ENCODE peak calls at places on chromosome 11, in six cellular contexts. One of them, this sample, is unnamed.

GRCh38 chr11:2538951-2539735 is 94.3 kb downstream of the KCNQ1 start:
- DNase-seq in upper lobe of right lung: peak
- DNase-seq in stimulated activated CD8-positive, alpha-beta memory T cell treated with anti-CD3 and anti-CD28 coated beads, Interleukin-12 subunit alpha, Interleukin-12 subunit beta, amount 100 ng/mL, for 1 hour: no peak
- DNase-seq in GM12892: no peak
- DNase-seq in LoVo: no peak
- DNase-seq in psoas muscle: peak
- DNase-seq in this sample: peak

GRCh38 chr11:2942447-2942846 is 13.2 kb upstream of the PHLDA2 start:
- DNase-seq in upper lobe of right lung: no peak
- DNase-seq in stimulated activated CD8-positive, alpha-beta memory T cell treated with anti-CD3 and anti-CD28 coated beads, Interleukin-12 subunit alpha, Interleukin-12 subunit beta, amount 100 ng/mL, for 1 hour: no peak
- DNase-seq in GM12892: no peak
- DNase-seq in LoVo: no peak
- DNase-seq in psoas muscle: no peak
- DNase-seq in this sample: no peak

GRCh38 chr11:133382217-133382746 is 150.0 kb downstream of the OPCML start:
- DNase-seq in upper lobe of right lung: no peak
- DNase-seq in stimulated activated CD8-positive, alpha-beta memory T cell treated with anti-CD3 and anti-CD28 coated beads, Interleukin-12 subunit alpha, Interleukin-12 subunit beta, amount 100 ng/mL, for 1 hour: no peak
- DNase-seq in GM12892: no peak
- DNase-seq in LoVo: no peak
- DNase-seq in psoas muscle: no peak
- DNase-seq in this sample: no peak

GRCh38 chr11:68314203-68314885 is 2.0 kb downstream of the LRP5 start:
- DNase-seq in upper lobe of right lung: no peak
- DNase-seq in stimulated activated CD8-positive, alpha-beta memory T cell treated with anti-CD3 and anti-CD28 coated beads, Interleukin-12 subunit alpha, Interleukin-12 subunit beta, amount 100 ng/mL, for 1 hour: no peak
- DNase-seq in GM12892: no peak
- DNase-seq in LoVo: no peak
- DNase-seq in psoas muscle: no peak
- DNase-seq in this sample: no peak

GRCh38 chr11:134008593-134008992 is 51.8 kb upstream of the IGSF9B start:
- DNase-seq in upper lobe of right lung: no peak
- DNase-seq in stimulated activated CD8-positive, alpha-beta memory T cell treated with anti-CD3 and anti-CD28 coated beads, Interleukin-12 subunit alpha, Interleukin-12 subunit beta, amount 100 ng/mL, for 1 hour: no peak
- DNase-seq in GM12892: no peak
- DNase-seq in LoVo: no peak
- DNase-seq in psoas muscle: no peak
- DNase-seq in this sample: no peak

GRCh38 chr11:71446942-71447688 is 1.1 kb downstream of the DHCR7 start:
- DNase-seq in upper lobe of right lung: no peak
- DNase-seq in stimulated activated CD8-positive, alpha-beta memory T cell treated with anti-CD3 and anti-CD28 coated beads, Interleukin-12 subunit alpha, Interleukin-12 subunit beta, amount 100 ng/mL, for 1 hour: no peak
- DNase-seq in GM12892: no peak
- DNase-seq in LoVo: no peak
- DNase-seq in psoas muscle: no peak
- DNase-seq in this sample: no peak

GRCh38 chr11:107561688-107562087 is 3.8 kb downstream of the ALKBH8 start:
- DNase-seq in upper lobe of right lung: no peak
- DNase-seq in stimulated activated CD8-positive, alpha-beta memory T cell treated with anti-CD3 and anti-CD28 coated beads, Interleukin-12 subunit alpha, Interleukin-12 subunit beta, amount 100 ng/mL, for 1 hour: no peak
- DNase-seq in GM12892: no peak
- DNase-seq in LoVo: no peak
- DNase-seq in psoas muscle: no peak
- DNase-seq in this sample: no peak

GRCh38 chr11:1022908-1023810 is 13.4 kb downstream of the MUC6 start:
- DNase-seq in upper lobe of right lung: no peak
- DNase-seq in stimulated activated CD8-positive, alpha-beta memory T cell treated with anti-CD3 and anti-CD28 coated beads, Interleukin-12 subunit alpha, Interleukin-12 subunit beta, amount 100 ng/mL, for 1 hour: no peak
- DNase-seq in GM12892: no peak
- DNase-seq in LoVo: no peak
- DNase-seq in psoas muscle: no peak
- DNase-seq in this sample: no peak

GRCh38 chr11:1422481-1422880 is 32.7 kb downstream of the BRSK2 start:
- DNase-seq in upper lobe of right lung: no peak
- DNase-seq in stimulated activated CD8-positive, alpha-beta memory T cell treated with anti-CD3 and anti-CD28 coated beads, Interleukin-12 subunit alpha, Interleukin-12 subunit beta, amount 100 ng/mL, for 1 hour: no peak
- DNase-seq in GM12892: no peak
- DNase-seq in LoVo: no peak
- DNase-seq in psoas muscle: no peak
- DNase-seq in this sample: no peak

GRCh38 chr11:66970808-66971442 is 4.2 kb upstream of the C11orf86 start:
- DNase-seq in upper lobe of right lung: no peak
- DNase-seq in stimulated activated CD8-positive, alpha-beta memory T cell treated with anti-CD3 and anti-CD28 coated beads, Interleukin-12 subunit alpha, Interleukin-12 subunit beta, amount 100 ng/mL, for 1 hour: no peak
- DNase-seq in GM12892: no peak
- DNase-seq in LoVo: peak
- DNase-seq in psoas muscle: peak
- DNase-seq in this sample: no peak

GRCh38 chr11:1760351-1761109 is 3.2 kb downstream of the CTSD start:
- DNase-seq in upper lobe of right lung: peak
- DNase-seq in stimulated activated CD8-positive, alpha-beta memory T cell treated with anti-CD3 and anti-CD28 coated beads, Interleukin-12 subunit alpha, Interleukin-12 subunit beta, amount 100 ng/mL, for 1 hour: no peak
- DNase-seq in GM12892: peak
- DNase-seq in LoVo: no peak
- DNase-seq in psoas muscle: peak
- DNase-seq in this sample: peak

GRCh38 chr11:113048820-113049555 is 87.8 kb downstream of the NCAM1 start:
- DNase-seq in upper lobe of right lung: no peak
- DNase-seq in stimulated activated CD8-positive, alpha-beta memory T cell treated with anti-CD3 and anti-CD28 coated beads, Interleukin-12 subunit alpha, Interleukin-12 subunit beta, amount 100 ng/mL, for 1 hour: no peak
- DNase-seq in GM12892: no peak
- DNase-seq in LoVo: no peak
- DNase-seq in psoas muscle: no peak
- DNase-seq in this sample: no peak

GRCh38 chr11:82883853-82884252 is 16.4 kb downstream of the PRCP start:
- DNase-seq in upper lobe of right lung: no peak
- DNase-seq in stimulated activated CD8-positive, alpha-beta memory T cell treated with anti-CD3 and anti-CD28 coated beads, Interleukin-12 subunit alpha, Interleukin-12 subunit beta, amount 100 ng/mL, for 1 hour: no peak
- DNase-seq in GM12892: no peak
- DNase-seq in LoVo: no peak
- DNase-seq in psoas muscle: no peak
- DNase-seq in this sample: no peak

GRCh38 chr11:12274056-12274455 is 103.3 kb upstream of the PARVA start:
- DNase-seq in upper lobe of right lung: no peak
- DNase-seq in stimulated activated CD8-positive, alpha-beta memory T cell treated with anti-CD3 and anti-CD28 coated beads, Interleukin-12 subunit alpha, Interleukin-12 subunit beta, amount 100 ng/mL, for 1 hour: no peak
- DNase-seq in GM12892: no peak
- DNase-seq in LoVo: no peak
- DNase-seq in psoas muscle: no peak
- DNase-seq in this sample: no peak

GRCh38 chr11:130422251-130422995 is 6.0 kb downstream of the ADAMTS8 start:
- DNase-seq in upper lobe of right lung: no peak
- DNase-seq in stimulated activated CD8-positive, alpha-beta memory T cell treated with anti-CD3 and anti-CD28 coated beads, Interleukin-12 subunit alpha, Interleukin-12 subunit beta, amount 100 ng/mL, for 1 hour: no peak
- DNase-seq in GM12892: no peak
- DNase-seq in LoVo: no peak
- DNase-seq in psoas muscle: no peak
- DNase-seq in this sample: no peak

GRCh38 chr11:117969160-117969991 is 16.8 kb upstream of the IL10RA start:
- DNase-seq in upper lobe of right lung: no peak
- DNase-seq in stimulated activated CD8-positive, alpha-beta memory T cell treated with anti-CD3 and anti-CD28 coated beads, Interleukin-12 subunit alpha, Interleukin-12 subunit beta, amount 100 ng/mL, for 1 hour: no peak
- DNase-seq in GM12892: no peak
- DNase-seq in LoVo: no peak
- DNase-seq in psoas muscle: no peak
- DNase-seq in this sample: no peak

GRCh38 chr11:114179234-114179941 is 116.8 kb upstream of the NNMT start:
- DNase-seq in upper lobe of right lung: peak
- DNase-seq in stimulated activated CD8-positive, alpha-beta memory T cell treated with anti-CD3 and anti-CD28 coated beads, Interleukin-12 subunit alpha, Interleukin-12 subunit beta, amount 100 ng/mL, for 1 hour: no peak
- DNase-seq in GM12892: no peak
- DNase-seq in LoVo: no peak
- DNase-seq in psoas muscle: peak
- DNase-seq in this sample: peak

GRCh38 chr11:47179655-47179991 is 2.9 kb upstream of the ARFGAP2 start:
- DNase-seq in upper lobe of right lung: no peak
- DNase-seq in stimulated activated CD8-positive, alpha-beta memory T cell treated with anti-CD3 and anti-CD28 coated beads, Interleukin-12 subunit alpha, Interleukin-12 subunit beta, amount 100 ng/mL, for 1 hour: no peak
- DNase-seq in GM12892: peak
- DNase-seq in LoVo: peak
- DNase-seq in psoas muscle: peak
- DNase-seq in this sample: no peak

GRCh38 chr11:75673977-75674582 is 5.2 kb upstream of the MAP6 start:
- DNase-seq in upper lobe of right lung: no peak
- DNase-seq in stimulated activated CD8-positive, alpha-beta memory T cell treated with anti-CD3 and anti-CD28 coated beads, Interleukin-12 subunit alpha, Interleukin-12 subunit beta, amount 100 ng/mL, for 1 hour: no peak
- DNase-seq in GM12892: no peak
- DNase-seq in LoVo: no peak
- DNase-seq in psoas muscle: no peak
- DNase-seq in this sample: no peak

GRCh38 chr11:116881153-116881552 is 43.7 kb upstream of the APOA1 start:
- DNase-seq in upper lobe of right lung: no peak
- DNase-seq in stimulated activated CD8-positive, alpha-beta memory T cell treated with anti-CD3 and anti-CD28 coated beads, Interleukin-12 subunit alpha, Interleukin-12 subunit beta, amount 100 ng/mL, for 1 hour: no peak
- DNase-seq in GM12892: no peak
- DNase-seq in LoVo: no peak
- DNase-seq in psoas muscle: peak
- DNase-seq in this sample: no peak

GRCh38 chr11:131889146-131889577 is 518.7 kb downstream of the NTM start:
- DNase-seq in upper lobe of right lung: no peak
- DNase-seq in stimulated activated CD8-positive, alpha-beta memory T cell treated with anti-CD3 and anti-CD28 coated beads, Interleukin-12 subunit alpha, Interleukin-12 subunit beta, amount 100 ng/mL, for 1 hour: no peak
- DNase-seq in GM12892: no peak
- DNase-seq in LoVo: no peak
- DNase-seq in psoas muscle: no peak
- DNase-seq in this sample: no peak

GRCh38 chr11:122754553-122755322 is 83.6 kb upstream of the CRTAM start:
- DNase-seq in upper lobe of right lung: no peak
- DNase-seq in stimulated activated CD8-positive, alpha-beta memory T cell treated with anti-CD3 and anti-CD28 coated beads, Interleukin-12 subunit alpha, Interleukin-12 subunit beta, amount 100 ng/mL, for 1 hour: no peak
- DNase-seq in GM12892: no peak
- DNase-seq in LoVo: no peak
- DNase-seq in psoas muscle: no peak
- DNase-seq in this sample: no peak

GRCh38 chr11:81705283-81705682 is 1028.4 kb downstream of the FAM181B start:
- DNase-seq in upper lobe of right lung: no peak
- DNase-seq in stimulated activated CD8-positive, alpha-beta memory T cell treated with anti-CD3 and anti-CD28 coated beads, Interleukin-12 subunit alpha, Interleukin-12 subunit beta, amount 100 ng/mL, for 1 hour: no peak
- DNase-seq in GM12892: no peak
- DNase-seq in LoVo: no peak
- DNase-seq in psoas muscle: no peak
- DNase-seq in this sample: no peak

GRCh38 chr11:125261471-125262087 is 97.0 kb downstream of the PKNOX2 start:
- DNase-seq in upper lobe of right lung: no peak
- DNase-seq in stimulated activated CD8-positive, alpha-beta memory T cell treated with anti-CD3 and anti-CD28 coated beads, Interleukin-12 subunit alpha, Interleukin-12 subunit beta, amount 100 ng/mL, for 1 hour: no peak
- DNase-seq in GM12892: no peak
- DNase-seq in LoVo: no peak
- DNase-seq in psoas muscle: no peak
- DNase-seq in this sample: no peak

GRCh38 chr11:514606-515005 is 7.6 kb upstream of the RNH1 start:
- DNase-seq in upper lobe of right lung: no peak
- DNase-seq in stimulated activated CD8-positive, alpha-beta memory T cell treated with anti-CD3 and anti-CD28 coated beads, Interleukin-12 subunit alpha, Interleukin-12 subunit beta, amount 100 ng/mL, for 1 hour: no peak
- DNase-seq in GM12892: no peak
- DNase-seq in LoVo: no peak
- DNase-seq in psoas muscle: no peak
- DNase-seq in this sample: no peak

GRCh38 chr11:105000167-105000566 is 22.8 kb downstream of the CASP5 start:
- DNase-seq in upper lobe of right lung: no peak
- DNase-seq in stimulated activated CD8-positive, alpha-beta memory T cell treated with anti-CD3 and anti-CD28 coated beads, Interleukin-12 subunit alpha, Interleukin-12 subunit beta, amount 100 ng/mL, for 1 hour: no peak
- DNase-seq in GM12892: no peak
- DNase-seq in LoVo: no peak
- DNase-seq in psoas muscle: no peak
- DNase-seq in this sample: no peak

GRCh38 chr11:125262825-125263218 is 98.3 kb downstream of the PKNOX2 start:
- DNase-seq in upper lobe of right lung: no peak
- DNase-seq in stimulated activated CD8-positive, alpha-beta memory T cell treated with anti-CD3 and anti-CD28 coated beads, Interleukin-12 subunit alpha, Interleukin-12 subunit beta, amount 100 ng/mL, for 1 hour: no peak
- DNase-seq in GM12892: no peak
- DNase-seq in LoVo: no peak
- DNase-seq in psoas muscle: no peak
- DNase-seq in this sample: peak

GRCh38 chr11:118448294-118448693 is 12.0 kb downstream of the KMT2A start:
- DNase-seq in upper lobe of right lung: no peak
- DNase-seq in stimulated activated CD8-positive, alpha-beta memory T cell treated with anti-CD3 and anti-CD28 coated beads, Interleukin-12 subunit alpha, Interleukin-12 subunit beta, amount 100 ng/mL, for 1 hour: no peak
- DNase-seq in GM12892: peak
- DNase-seq in LoVo: no peak
- DNase-seq in psoas muscle: no peak
- DNase-seq in this sample: no peak

GRCh38 chr11:76617553-76618265 is 52.8 kb downstream of the LRRC32 start:
- DNase-seq in upper lobe of right lung: no peak
- DNase-seq in stimulated activated CD8-positive, alpha-beta memory T cell treated with anti-CD3 and anti-CD28 coated beads, Interleukin-12 subunit alpha, Interleukin-12 subunit beta, amount 100 ng/mL, for 1 hour: no peak
- DNase-seq in GM12892: no peak
- DNase-seq in LoVo: no peak
- DNase-seq in psoas muscle: no peak
- DNase-seq in this sample: no peak

GRCh38 chr11:75570559-75571139 is 8.6 kb downstream of the SERPINH1 start:
- DNase-seq in upper lobe of right lung: no peak
- DNase-seq in stimulated activated CD8-positive, alpha-beta memory T cell treated with anti-CD3 and anti-CD28 coated beads, Interleukin-12 subunit alpha, Interleukin-12 subunit beta, amount 100 ng/mL, for 1 hour: no peak
- DNase-seq in GM12892: no peak
- DNase-seq in LoVo: no peak
- DNase-seq in psoas muscle: no peak
- DNase-seq in this sample: no peak

GRCh38 chr11:121055076-121055475 is 31.2 kb downstream of the TBCEL start:
- DNase-seq in upper lobe of right lung: no peak
- DNase-seq in stimulated activated CD8-positive, alpha-beta memory T cell treated with anti-CD3 and anti-CD28 coated beads, Interleukin-12 subunit alpha, Interleukin-12 subunit beta, amount 100 ng/mL, for 1 hour: no peak
- DNase-seq in GM12892: no peak
- DNase-seq in LoVo: no peak
- DNase-seq in psoas muscle: no peak
- DNase-seq in this sample: no peak

GRCh38 chr11:71436861-71437260 is 11.3 kb downstream of the DHCR7 start:
- DNase-seq in upper lobe of right lung: no peak
- DNase-seq in stimulated activated CD8-positive, alpha-beta memory T cell treated with anti-CD3 and anti-CD28 coated beads, Interleukin-12 subunit alpha, Interleukin-12 subunit beta, amount 100 ng/mL, for 1 hour: no peak
- DNase-seq in GM12892: no peak
- DNase-seq in LoVo: no peak
- DNase-seq in psoas muscle: no peak
- DNase-seq in this sample: no peak

This sample was measured in left ventricle myocardium superior.